ENCODE peak calls at places on chromosomes 12 and 14, in five cellular contexts. U is left ventricle myocardium superior, N is astrocyte, R is A549, Z is ELR. K is an unnamed sample.
A peak's percentile ranks its signal among the peaks of the same experiment; 100 is the strongest.

GRCh38 chr14:56119221-56119967 is 1.2 kb downstream of the PELI2 start:
- DNase-seq in U (peak; percentile 68), N (no peak), R (peak; percentile 16), Z (peak; percentile 19), K (peak; percentile 30)

GRCh38 chr14:55062517-55063351 is 11.3 kb downstream of the MAPK1IP1L start:
- DNase-seq in U (peak; percentile 74), N (no peak), R (no peak), Z (no peak), K (no peak)

GRCh38 chr14:24928501-24928900 is 121.4 kb downstream of the STXBP6 start:
- DNase-seq in U (no peak), N (no peak), R (no peak), Z (no peak), K (no peak)

GRCh38 chr14:76537912-76538647 is 162.1 kb downstream of the ESRRB start:
- DNase-seq in U (no peak), N (no peak), R (no peak), Z (no peak), K (no peak)

GRCh38 chr12:58809064-58809607 is 111.2 kb downstream of the LRIG3 start:
- DNase-seq in U (no peak), N (peak; percentile 22), R (no peak), Z (no peak), K (no peak)

GRCh38 chr14:59281613-59282012 is 93.1 kb downstream of the DAAM1 start:
- DNase-seq in U (no peak), N (peak; percentile 74), R (no peak), Z (peak; percentile 84), K (peak; percentile 93)

GRCh38 chr14:102034301-102034700 is 52.5 kb downstream of the HSP90AA1 start:
- DNase-seq in U (no peak), N (no peak), R (peak; percentile 22), Z (no peak), K (no peak)

GRCh38 chr12:31363416-31363809 is 37.5 kb upstream of the SINHCAF start:
- DNase-seq in U (no peak), N (no peak), R (no peak), Z (no peak), K (no peak)

GRCh38 chr12:132275110-132275531 is 54.3 kb downstream of the GALNT9 start:
- DNase-seq in U (peak; percentile 31), N (peak; percentile 7), R (peak; percentile 83), Z (peak; percentile 50), K (no peak)

GRCh38 chr12:110022980-110023633 is 23.9 kb downstream of the ANKRD13A start:
- DNase-seq in U (no peak), N (peak; percentile 89), R (no peak), Z (peak; percentile 51), K (peak; percentile 27)

GRCh38 chr14:101980700-101981099 is 16.3 kb downstream of the DYNC1H1 start:
- DNase-seq in U (no peak), N (peak; percentile 99), R (peak; percentile 78), Z (peak; percentile 100), K (peak; percentile 99)

GRCh38 chr14:105888784-105889665 is 362.6 kb downstream of the TMEM121 start:
- DNase-seq in U (peak; percentile 9), N (no peak), R (no peak), Z (no peak), K (no peak)

GRCh38 chr14:83798421-83798820 is 1731.5 kb upstream of the FLRT2 start:
- DNase-seq in U (no peak), N (no peak), R (no peak), Z (no peak), K (no peak)

GRCh38 chr14:53432378-53432802 is 279.3 kb upstream of the DDHD1 start:
- DNase-seq in U (no peak), N (peak; percentile 22), R (peak; percentile 55), Z (peak; percentile 57), K (peak; percentile 62)

GRCh38 chr12:92312463-92312970 is 166.9 kb upstream of the BTG1 start:
- DNase-seq in U (no peak), N (no peak), R (no peak), Z (no peak), K (no peak)

GRCh38 chr14:51792819-51793218 is 67.6 kb upstream of the GNG2 start:
- DNase-seq in U (no peak), N (peak; percentile 41), R (no peak), Z (no peak), K (no peak)

GRCh38 chr14:37093364-37093763 is 79.0 kb downstream of the SLC25A21 start:
- DNase-seq in U (no peak), N (no peak), R (no peak), Z (no peak), K (peak; percentile 52)

GRCh38 chr12:21818627-21819026 is 44.1 kb upstream of the KCNJ8 start:
- DNase-seq in U (no peak), N (peak; percentile 46), R (no peak), Z (no peak), K (peak; percentile 52)

GRCh38 chr12:24705741-24706358 is 243.1 kb downstream of the BCAT1 start:
- DNase-seq in U (no peak), N (peak; percentile 43), R (no peak), Z (no peak), K (no peak)

GRCh38 chr12:56079729-56080555 is at the start of gene ERBB3:
- DNase-seq in U (peak; percentile 73), N (peak; percentile 81), R (peak; percentile 80), Z (peak; percentile 91), K (peak; percentile 95)